ENCODE peak calls at places on chromosomes 6 and 20, in seven cellular contexts. P is tibial artery, F is coronary artery, O is A549, M is psoas muscle, I is fibroblast of the aortic adventitia, C is astrocyte of the spinal cord. A is an unnamed sample.
A peak's percentile ranks its signal among the peaks of the same experiment; 100 is the strongest.

GRCh38 chr6:103122766-103123601 is 1729.5 kb downstream of the GRIK2 start:
- DNase-seq in P (no peak), F (peak; percentile 69), O (peak; percentile 56), M (no peak), I (peak; percentile 6), C (peak; percentile 58), A (no peak)

GRCh38 chr20:53748176-53748575 is 154.5 kb upstream of the ZNF217 start:
- DNase-seq in P (no peak), F (no peak), O (no peak), M (no peak), I (no peak), C (no peak), A (no peak)

GRCh38 chr20:62501801-62502495 is 26.2 kb upstream of the GATA5 start:
- DNase-seq in P (no peak), F (no peak), O (peak; percentile 46), M (no peak), I (peak; percentile 64), C (peak; percentile 22), A (peak; percentile 90)

GRCh38 chr20:61803416-61803902 is 262.2 kb downstream of the TAF4 start:
- DNase-seq in P (no peak), F (no peak), O (no peak), M (no peak), I (no peak), C (peak; percentile 7), A (no peak)

GRCh38 chr6:152063170-152063921 is 255.9 kb downstream of the ESR1 start:
- DNase-seq in P (no peak), F (no peak), O (no peak), M (no peak), I (no peak), C (no peak), A (no peak)

GRCh38 chr6:142030115-142030619 is 102.6 kb upstream of the GJE1 start:
- DNase-seq in P (no peak), F (no peak), O (no peak), M (no peak), I (peak; percentile 51), C (peak; percentile 38), A (no peak)

GRCh38 chr6:19024737-19025136 is 637.6 kb downstream of the RNF144B start:
- DNase-seq in P (no peak), F (no peak), O (peak; percentile 34), M (no peak), I (peak; percentile 42), C (peak; percentile 31), A (no peak)

GRCh38 chr20:12243327-12243726 is 325.6 kb downstream of the BTBD3 start:
- DNase-seq in P (no peak), F (no peak), O (no peak), M (no peak), I (no peak), C (no peak), A (peak; percentile 71)

GRCh38 chr6:116008470-116009229 is 52.0 kb downstream of the FRK start:
- DNase-seq in P (no peak), F (no peak), O (peak; percentile 12), M (peak; percentile 37), I (peak; percentile 52), C (peak; percentile 90), A (no peak)

GRCh38 chr20:62409935-62410741 is 3.1 kb upstream of the CABLES2 start:
- DNase-seq in P (no peak), F (no peak), O (peak; percentile 51), M (peak; percentile 61), I (no peak), C (peak; percentile 3), A (no peak)

GRCh38 chr6:12504325-12504966 is 212.1 kb upstream of the PHACTR1 start:
- DNase-seq in P (no peak), F (no peak), O (peak; percentile 50), M (no peak), I (no peak), C (no peak), A (no peak)

DNA sequence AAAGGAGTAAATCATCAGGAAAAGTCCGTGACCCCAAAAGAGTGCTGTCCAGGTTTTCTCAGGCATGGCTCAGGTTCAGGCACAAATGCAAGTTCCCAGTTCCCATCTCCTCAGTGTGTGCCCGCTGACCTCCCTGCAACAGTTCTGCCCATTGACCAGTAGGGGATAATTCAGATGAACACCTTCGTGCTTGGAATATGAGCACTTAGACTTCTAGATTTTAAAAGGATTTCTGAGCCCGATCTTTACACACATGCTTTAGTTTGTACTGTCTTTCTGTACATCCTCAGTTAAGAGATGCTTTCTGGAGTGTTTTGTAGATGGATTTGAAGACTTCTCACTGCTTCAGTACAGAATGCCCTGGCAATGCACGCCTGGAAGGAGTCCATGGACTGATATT is 239.7 kb upstream of the PLCB4 start:
- DNase-seq in P (no peak), F (no peak), O (peak; percentile 31), M (no peak), I (no peak), C (no peak), A (no peak)
- TF ChIP-seq CTCF in P (no peak), F (no peak), O (peak; percentile 14), M (no peak), I (no peak), C (peak; percentile 29), A (peak; percentile 22)

GRCh38 chr6:98941319-98941718 is 6.4 kb downstream of the FBXL4 start:
- DNase-seq in P (no peak), F (no peak), O (no peak), M (no peak), I (no peak), C (peak; percentile 19), A (no peak)

GRCh38 chr6:98944598-98945011 is 3.1 kb downstream of the FBXL4 start:
- DNase-seq in P (no peak), F (no peak), O (peak; percentile 14), M (no peak), I (peak; percentile 44), C (peak; percentile 14), A (no peak)

GRCh38 chr6:98945311-98946005 is 2.3 kb downstream of the FBXL4 start:
- DNase-seq in P (no peak), F (no peak), O (no peak), M (no peak), I (no peak), C (no peak), A (no peak)

GRCh38 chr6:98944168-98944567 is 3.6 kb downstream of the FBXL4 start:
- DNase-seq in P (no peak), F (no peak), O (no peak), M (no peak), I (no peak), C (no peak), A (no peak)

DNA sequence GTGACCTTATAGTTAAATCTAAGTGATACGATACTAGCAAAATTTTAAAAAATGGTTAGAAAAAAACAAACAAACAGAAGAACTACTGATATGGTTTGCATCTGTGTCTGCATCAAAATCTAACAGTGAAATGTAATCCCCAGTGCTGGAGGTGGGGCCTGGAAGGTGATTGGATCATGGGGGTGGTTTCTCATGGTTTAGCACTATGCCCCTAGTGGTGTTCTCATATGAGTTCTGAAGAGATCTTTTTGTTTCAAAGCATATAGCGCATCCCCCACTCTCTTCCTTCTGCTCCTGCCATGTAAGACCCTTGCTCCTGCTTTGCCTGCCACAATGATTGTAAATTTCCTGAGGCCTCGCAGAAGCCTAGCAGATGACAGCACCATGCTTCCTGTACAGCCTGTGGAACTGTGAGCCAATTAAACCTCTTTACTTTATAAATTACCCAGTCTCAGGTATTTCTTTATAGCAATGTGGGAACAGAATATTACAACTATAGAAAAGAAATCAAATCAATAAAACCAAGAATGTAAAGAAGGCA is 5.4 kb downstream of the FBXL4 start:
- DNase-seq in P (no peak), F (no peak), O (peak; percentile 13), M (no peak), I (no peak), C (no peak), A (no peak)
- TF ChIP-seq CTCF in P (no peak), F (no peak), O (no peak), M (no peak), I (no peak), C (peak; percentile 5), A (peak; percentile 22)

DNA sequence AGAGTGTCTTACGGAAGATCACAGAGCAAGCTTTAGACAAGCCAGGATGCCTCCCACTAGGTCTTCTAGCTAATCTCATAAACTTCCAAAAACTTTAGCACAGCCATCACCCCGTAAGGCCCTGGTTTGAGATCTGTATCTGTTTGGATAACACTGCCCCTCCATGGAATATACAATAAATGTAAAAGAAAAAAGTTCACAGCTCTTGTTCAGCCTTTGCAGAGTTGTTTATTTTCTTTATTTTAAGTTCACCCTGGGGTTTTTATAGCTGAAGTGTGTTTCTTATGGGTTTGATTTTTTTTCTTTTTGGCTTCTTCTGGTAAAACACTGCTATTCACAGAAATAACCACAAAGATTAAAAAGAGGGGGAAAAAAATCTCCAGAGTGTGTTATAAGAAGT is 125.6 kb downstream of the EYA2 start:
- DNase-seq in P (no peak), F (no peak), O (no peak), M (no peak), I (peak; percentile 4), C (peak; percentile 43), A (no peak)
- TF ChIP-seq CTCF in P (no peak), F (no peak), O (no peak), M (no peak), I (no peak), C (no peak), A (no peak)

GRCh38 chr20:9458075-9458818 is 56.1 kb upstream of the LAMP5 start:
- DNase-seq in P (no peak), F (no peak), O (peak; percentile 38), M (no peak), I (no peak), C (peak; percentile 44), A (peak; percentile 47)
- TF ChIP-seq CTCF in P (no peak), F (no peak), O (no peak), M (no peak), I (no peak), C (peak; percentile 33), A (peak; percentile 49)